ENCODE peak calls at places on chromosomes 12 and 14, in nine cellular contexts. C, Z, R, P, D, M, S, V and X are unnamed samples.

GRCh38 chr12:111322336-111323250 is 46.3 kb downstream of the PHETA1 start:
- DNase-seq in C (peak; percentile 9), Z (no peak), R (no peak), P (no peak), D (no peak), M (peak; percentile 37), S (no peak), V (no peak), X (no peak)

GRCh38 chr12:6235499-6235898 is 35.3 kb downstream of the CD9 start:
- DNase-seq in C (no peak), Z (peak; percentile 37), R (no peak), P (no peak), D (no peak), M (no peak), S (no peak), V (no peak), X (no peak)

GRCh38 chr14:69584389-69584788 is 9.7 kb upstream of the CCDC177 start:
- DNase-seq in C (no peak), Z (no peak), R (no peak), P (no peak), D (no peak), M (no peak), S (no peak), V (no peak), X (no peak)

GRCh38 chr14:99946652-99947489 is 118.4 kb upstream of the EVL start:
- DNase-seq in C (peak; percentile 15), Z (no peak), R (peak; percentile 41), P (no peak), D (peak; percentile 75), M (no peak), S (peak; percentile 45), V (peak; percentile 54), X (no peak)

GRCh38 chr12:1590083-1590979 is 4.0 kb downstream of the FBXL14 start:
- DNase-seq in C (peak; percentile 39), Z (peak; percentile 74), R (no peak), P (no peak), D (peak; percentile 66), M (no peak), S (no peak), V (no peak), X (no peak)

GRCh38 chr12:8844665-8845064 is 22.2 kb downstream of the A2ML1 start:
- DNase-seq in C (peak; percentile 5), Z (no peak), R (no peak), P (no peak), D (no peak), M (no peak), S (no peak), V (no peak), X (peak; percentile 83)

GRCh38 chr14:93009471-93010117 is 86.6 kb downstream of the CHGA start:
- DNase-seq in C (peak; percentile 88), Z (no peak), R (no peak), P (no peak), D (no peak), M (peak; percentile 82), S (no peak), V (no peak), X (no peak)

GRCh38 chr12:110908377-110909136 is 11.8 kb downstream of the MYL2 start:
- DNase-seq in C (no peak), Z (no peak), R (no peak), P (no peak), D (no peak), M (no peak), S (no peak), V (no peak), X (no peak)

GRCh38 chr12:96225003-96225855 is 31.1 kb downstream of the ELK3 start:
- DNase-seq in C (no peak), Z (no peak), R (no peak), P (no peak), D (no peak), M (no peak), S (no peak), V (no peak), X (no peak)

GRCh38 chr12:79274571-79275064 is 410.0 kb downstream of the SYT1 start:
- DNase-seq in C (no peak), Z (peak; percentile 46), R (no peak), P (no peak), D (peak; percentile 17), M (no peak), S (no peak), V (no peak), X (no peak)

GRCh38 chr14:32044454-32044853 is 32.6 kb upstream of the ARHGAP5 start:
- DNase-seq in C (no peak), Z (no peak), R (no peak), P (no peak), D (no peak), M (no peak), S (no peak), V (no peak), X (no peak)